ENCODE peak calls at places on chromosomes 2 and 18, in five cellular contexts. R, V, Z, W and H are unnamed samples.

GRCh38 chr2:230877737-230878598 is 13.2 kb downstream of the ITM2C start:
- DNase-seq in R (no peak), V (no peak), Z (no peak), W (peak; percentile 60), H (no peak)

GRCh38 chr2:61538920-61539559 is 884 bp upstream of the XPO1 start:
- DNase-seq in R (peak; percentile 45), V (peak; percentile 64), Z (no peak), W (peak; percentile 64), H (peak; percentile 9)

GRCh38 chr18:49814147-49814499 is 790 bp upstream of the ACAA2 start:
- DNase-seq in R (peak; percentile 69), V (peak; percentile 73), Z (no peak), W (no peak), H (peak; percentile 46)

GRCh38 chr2:119338826-119339561 is 27.6 kb downstream of the C2orf76 start:
- DNase-seq in R (peak; percentile 83), V (no peak), Z (no peak), W (peak; percentile 71), H (no peak)

GRCh38 chr2:201654611-201655384 is 11.5 kb upstream of the TMEM237 start:
- DNase-seq in R (no peak), V (peak; percentile 77), Z (no peak), W (no peak), H (no peak)

GRCh38 chr2:102261467-102261866 is 49.9 kb upstream of the IL1RL1 start:
- DNase-seq in R (no peak), V (no peak), Z (no peak), W (no peak), H (no peak)

GRCh38 chr2:20430461-20431302 is 16.2 kb upstream of the RHOB start:
- DNase-seq in R (peak; percentile 63), V (no peak), Z (no peak), W (peak; percentile 35), H (no peak)

GRCh38 chr18:40962784-40963183 is 992.2 kb upstream of the PIK3C3 start:
- DNase-seq in R (no peak), V (peak; percentile 21), Z (no peak), W (no peak), H (no peak)

GRCh38 chr2:88188741-88189140 is 18.6 kb downstream of the THNSL2 start:
- DNase-seq in R (no peak), V (peak; percentile 5), Z (no peak), W (no peak), H (no peak)

GRCh38 chr18:66635342-66635741 is 31.5 kb upstream of the CDH19 start:
- DNase-seq in R (no peak), V (no peak), Z (no peak), W (no peak), H (no peak)

GRCh38 chr18:58229162-58229561 is 185.1 kb downstream of the NEDD4L start:
- DNase-seq in R (no peak), V (no peak), Z (no peak), W (no peak), H (no peak)

GRCh38 chr2:170505631-170506270 is 209.4 kb upstream of the SP5 start:
- DNase-seq in R (peak; percentile 27), V (peak; percentile 76), Z (no peak), W (no peak), H (peak; percentile 8)

GRCh38 chr2:94874277-94874997 is 3.2 kb downstream of the TEKT4 start:
- DNase-seq in R (peak; percentile 70), V (peak; percentile 12), Z (no peak), W (peak; percentile 67), H (peak; percentile 93)

GRCh38 chr18:2471523-2471922 is 99.8 kb downstream of the METTL4 start:
- DNase-seq in R (peak; percentile 62), V (no peak), Z (no peak), W (peak; percentile 21), H (no peak)

GRCh38 chr2:22991844-22992243 is 393.1 kb upstream of the KLHL29 start:
- DNase-seq in R (no peak), V (no peak), Z (no peak), W (no peak), H (no peak)

GRCh38 chr2:241897231-241897916 is 27.8 kb downstream of the RTP5 start:
- DNase-seq in R (no peak), V (no peak), Z (no peak), W (no peak), H (no peak)

GRCh38 chr2:27069961-27070618 is 1.4 kb downstream of the OST4 start:
- DNase-seq in R (no peak), V (no peak), Z (no peak), W (no peak), H (no peak)

GRCh38 chr18:34837769-34838194 is 127.7 kb downstream of the DTNA start:
- DNase-seq in R (no peak), V (peak; percentile 59), Z (no peak), W (no peak), H (no peak)

GRCh38 chr18:58646334-58646862 is 17.5 kb upstream of the ALPK2 start:
- DNase-seq in R (no peak), V (no peak), Z (no peak), W (no peak), H (no peak)

GRCh38 chr18:48139427-48140347 is 209.2 kb upstream of the SMAD2 start:
- DNase-seq in R (no peak), V (peak; percentile 7), Z (no peak), W (no peak), H (no peak)

GRCh38 chr2:216316743-216317142 is 55.5 kb downstream of the MARCHF4 start:
- DNase-seq in R (no peak), V (peak; percentile 50), Z (no peak), W (no peak), H (no peak)

GRCh38 chr2:113012436-113013335 is 7.4 kb downstream of the IL36A start:
- DNase-seq in R (peak; percentile 89), V (peak; percentile 10), Z (no peak), W (no peak), H (no peak)

GRCh38 chr2:102514061-102514785 is 41.2 kb downstream of the SLC9A4 start:
- DNase-seq in R (peak; percentile 32), V (peak; percentile 96), Z (no peak), W (no peak), H (no peak)

GRCh38 chr2:227423633-227424499 is 36.1 kb upstream of the SCYGR1 start:
- DNase-seq in R (no peak), V (no peak), Z (no peak), W (no peak), H (no peak)

DNA sequence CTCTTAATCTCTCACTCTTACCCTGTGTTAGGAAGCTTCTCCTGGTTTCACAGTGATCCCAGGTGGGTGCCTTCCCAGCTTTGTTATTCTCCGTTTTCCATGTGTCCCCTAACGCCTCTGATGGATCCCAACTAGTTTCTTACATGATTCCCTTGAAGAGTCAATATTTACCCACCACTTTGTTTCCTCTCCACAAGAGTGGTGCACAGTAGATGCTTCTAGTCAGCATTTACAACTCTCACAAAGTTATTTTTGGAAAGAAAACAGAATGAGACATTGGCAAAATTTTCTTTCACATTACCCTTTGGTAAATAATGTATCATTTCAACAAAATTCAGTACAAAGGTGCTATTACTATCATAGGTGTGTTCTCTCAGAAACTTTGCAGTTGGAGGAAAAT is 1611.1 kb upstream of the ZEB2 start:
- DNase-seq in R (no peak), V (no peak), Z (no peak), W (no peak), H (no peak)
- TF ChIP-seq CTCF in R (no peak), V (no peak), Z (no peak), W (no peak), H (no peak)

GRCh38 chr2:74505448-74506246 is 1.8 kb downstream of the PCGF1 start:
- DNase-seq in R (no peak), V (no peak), Z (no peak), W (no peak), H (no peak)

GRCh38 chr2:74504591-74504990 is 2.9 kb downstream of the PCGF1 start:
- DNase-seq in R (peak; percentile 34), V (no peak), Z (no peak), W (no peak), H (no peak)

GRCh38 chr2:74507926-74508520 is 528 bp upstream of the PCGF1 start:
- DNase-seq in R (peak; percentile 68), V (peak; percentile 50), Z (no peak), W (peak; percentile 39), H (peak; percentile 25)

GRCh38 chr2:74510272-74510671 is 2.8 kb upstream of the PCGF1 start:
- DNase-seq in R (no peak), V (no peak), Z (no peak), W (no peak), H (no peak)

GRCh38 chr2:74507145-74507925 is at the start of gene PCGF1:
- DNase-seq in R (peak; percentile 99), V (peak; percentile 99), Z (peak; percentile 96), W (peak; percentile 98), H (peak; percentile 95)
- TF ChIP-seq CTCF in R (peak; percentile 57), V (peak; percentile 57), Z (no peak), W (peak; percentile 73), H (peak; percentile 32)

DNA sequence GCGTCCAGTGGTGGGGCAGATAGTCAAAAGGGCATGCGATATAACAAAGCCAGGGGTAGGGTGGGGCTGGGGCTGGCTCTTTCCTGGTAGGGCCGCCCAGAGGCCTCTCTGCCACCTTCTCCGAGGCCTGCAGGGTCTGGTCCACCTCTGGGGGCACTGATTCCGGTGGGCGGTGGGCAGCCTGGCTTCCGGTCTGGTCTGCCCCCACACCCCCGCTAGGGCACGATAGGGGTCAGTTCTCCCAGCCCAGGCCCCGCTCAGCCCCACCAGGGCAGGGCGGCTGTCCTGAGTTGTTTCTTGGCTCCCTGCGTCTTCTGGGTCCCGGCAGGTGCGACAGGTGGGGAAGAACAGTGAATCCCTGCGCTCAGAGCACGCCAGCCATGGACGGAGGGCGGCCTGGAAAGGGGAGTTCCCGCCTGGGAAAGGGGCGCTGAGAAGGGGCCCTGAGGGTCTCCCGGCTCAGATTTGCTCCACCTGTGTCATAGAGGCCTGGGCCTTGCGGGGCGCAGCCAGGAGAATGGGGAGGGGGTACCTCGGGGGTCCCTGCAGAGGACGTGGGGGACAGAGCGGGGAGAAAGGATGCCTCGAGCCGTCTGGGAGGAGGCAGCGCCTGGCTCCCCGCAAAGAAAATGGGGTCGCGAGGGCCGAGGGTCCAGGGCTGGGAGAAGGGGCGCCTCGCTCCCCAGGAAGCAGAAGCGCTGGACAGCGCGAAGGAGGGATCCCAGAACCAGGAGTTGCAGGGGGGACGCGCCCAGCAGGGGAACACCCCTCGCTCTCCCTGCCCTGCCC is 558 bp upstream of the ERFE start:
- DNase-seq in R (no peak), V (no peak), Z (no peak), W (no peak), H (no peak)
- TF ChIP-seq CTCF in R (no peak), V (no peak), Z (no peak), W (no peak), H (no peak)

DNA sequence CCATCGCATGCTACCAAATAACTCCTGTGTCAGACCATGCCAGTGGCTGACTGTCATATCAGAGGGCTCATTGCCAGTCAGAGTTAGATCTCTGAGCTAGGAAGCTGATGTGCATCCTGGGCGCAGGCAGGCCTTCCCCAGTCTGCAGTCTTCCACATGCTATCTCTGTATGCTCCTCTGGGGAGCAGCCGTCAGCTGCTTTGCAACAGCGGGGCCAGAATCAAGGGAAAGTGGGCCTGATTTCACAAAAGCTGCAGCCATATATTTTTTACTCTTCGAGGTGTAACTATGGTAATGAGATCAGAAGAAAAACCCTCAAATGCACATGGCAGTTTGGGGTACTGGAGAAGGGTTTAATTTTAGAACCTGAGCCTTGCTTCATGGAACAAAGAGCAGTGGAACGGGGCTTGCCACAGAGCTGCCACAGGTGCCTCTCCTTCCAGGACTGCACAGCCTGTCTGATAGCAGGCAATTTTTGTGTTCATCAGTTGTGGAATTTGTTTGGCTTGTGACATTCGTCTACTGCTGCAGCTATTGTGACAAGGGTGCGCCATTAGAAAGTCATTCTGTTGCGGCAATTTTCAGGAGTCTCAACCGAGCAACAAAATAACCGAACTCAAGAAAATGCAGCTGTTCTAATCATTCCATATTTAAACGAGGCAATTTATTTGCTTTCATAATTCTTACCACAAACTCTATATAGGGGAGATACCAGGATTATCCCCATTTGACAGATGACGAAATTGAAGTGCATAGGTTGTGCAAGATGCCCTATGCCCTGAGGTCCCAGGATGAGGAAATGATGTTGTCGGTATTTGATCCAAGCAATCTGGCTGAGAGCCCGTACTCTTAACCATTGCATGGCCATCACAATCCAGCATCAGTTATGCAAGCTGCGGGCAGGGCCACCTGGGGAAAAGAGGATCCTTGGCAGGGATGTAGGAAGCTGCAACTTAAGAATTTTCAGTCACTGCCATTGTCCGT is 109.6 kb upstream of the CYRIA start:
- DNase-seq in R (peak; percentile 28), V (peak; percentile 49), Z (no peak), W (no peak), H (peak; percentile 41)
- TF ChIP-seq CTCF in R (peak; percentile 56), V (peak; percentile 51), Z (peak; percentile 70), W (no peak), H (no peak)